ENCODE peak calls at places on chromosomes 1 and 21, in seven cellular contexts. One of them, this sample, is unnamed.

GRCh38 chr1:153649137-153649866 is 9.2 kb upstream of the SNAPIN start:
- DNase-seq in tibial nerve: no peak
- DNase-seq in hypothalamus: no peak
- DNase-seq in cardiac muscle cell: no peak
- DNase-seq in CD4-positive, alpha-beta T cell: peak; percentile 33
- DNase-seq in keratinocyte: no peak
- DNase-seq in T follicular helper cell: no peak
- DNase-seq in this sample: no peak

GRCh38 chr1:9009438-9010366 is 16.5 kb downstream of the SLC2A7 start:
- DNase-seq in tibial nerve: no peak
- DNase-seq in CD4-positive, alpha-beta T cell: no peak
- DNase-seq in cardiac muscle cell: peak; percentile 59
- DNase-seq in keratinocyte: no peak
- DNase-seq in hypothalamus: no peak
- DNase-seq in T follicular helper cell: no peak
- DNase-seq in this sample: no peak

GRCh38 chr1:227999056-227999930 is 7.5 kb upstream of the WNT3A start:
- DNase-seq in keratinocyte: no peak
- DNase-seq in tibial nerve: peak; percentile 27
- DNase-seq in hypothalamus: no peak
- DNase-seq in CD4-positive, alpha-beta T cell: peak; percentile 57
- DNase-seq in T follicular helper cell: peak; percentile 59
- DNase-seq in cardiac muscle cell: peak; percentile 83
- DNase-seq in this sample: peak; percentile 21

GRCh38 chr21:32771134-32771523 is 426 bp downstream of the PAXBP1 start:
- DNase-seq in CD4-positive, alpha-beta T cell: peak; percentile 33
- DNase-seq in cardiac muscle cell: peak; percentile 65
- DNase-seq in tibial nerve: peak; percentile 18
- DNase-seq in hypothalamus: peak; percentile 40
- DNase-seq in keratinocyte: no peak
- DNase-seq in T follicular helper cell: peak; percentile 33
- DNase-seq in this sample: peak; percentile 34

GRCh38 chr1:83546863-83547262 is 452.1 kb downstream of the TTLL7 start:
- DNase-seq in T follicular helper cell: no peak
- DNase-seq in tibial nerve: no peak
- DNase-seq in CD4-positive, alpha-beta T cell: no peak
- DNase-seq in hypothalamus: no peak
- DNase-seq in keratinocyte: no peak
- DNase-seq in cardiac muscle cell: peak; percentile 26
- DNase-seq in this sample: no peak

GRCh38 chr21:37871121-37871862 is 45.0 kb downstream of the KCNJ6 start:
- DNase-seq in hypothalamus: no peak
- DNase-seq in keratinocyte: no peak
- DNase-seq in CD4-positive, alpha-beta T cell: no peak
- DNase-seq in T follicular helper cell: no peak
- DNase-seq in cardiac muscle cell: peak; percentile 25
- DNase-seq in tibial nerve: no peak
- DNase-seq in this sample: no peak

GRCh38 chr1:24443241-24443656 is 27.6 kb downstream of the NIPAL3 start:
- DNase-seq in hypothalamus: no peak
- DNase-seq in keratinocyte: no peak
- DNase-seq in CD4-positive, alpha-beta T cell: no peak
- DNase-seq in tibial nerve: no peak
- DNase-seq in T follicular helper cell: no peak
- DNase-seq in cardiac muscle cell: peak; percentile 56
- DNase-seq in this sample: no peak

GRCh38 chr1:74571493-74571800 is 59.0 kb upstream of the LRRC53 start:
- DNase-seq in keratinocyte: no peak
- DNase-seq in cardiac muscle cell: no peak
- DNase-seq in T follicular helper cell: no peak
- DNase-seq in hypothalamus: no peak
- DNase-seq in CD4-positive, alpha-beta T cell: no peak
- DNase-seq in tibial nerve: no peak
- DNase-seq in this sample: no peak

GRCh38 chr1:103220503-103221095 is 112.3 kb upstream of the COL11A1 start:
- DNase-seq in keratinocyte: no peak
- DNase-seq in cardiac muscle cell: peak; percentile 1
- DNase-seq in hypothalamus: no peak
- DNase-seq in tibial nerve: no peak
- DNase-seq in T follicular helper cell: no peak
- DNase-seq in CD4-positive, alpha-beta T cell: no peak
- DNase-seq in this sample: no peak

GRCh38 chr1:30817548-30817947 is 60.0 kb upstream of the LAPTM5 start:
- DNase-seq in hypothalamus: no peak
- DNase-seq in tibial nerve: no peak
- DNase-seq in keratinocyte: no peak
- DNase-seq in T follicular helper cell: no peak
- DNase-seq in CD4-positive, alpha-beta T cell: no peak
- DNase-seq in cardiac muscle cell: no peak
- DNase-seq in this sample: no peak

GRCh38 chr1:246566808-246567154 is 525 bp downstream of the CNST start:
- DNase-seq in T follicular helper cell: no peak
- DNase-seq in cardiac muscle cell: no peak
- DNase-seq in tibial nerve: no peak
- DNase-seq in keratinocyte: no peak
- DNase-seq in CD4-positive, alpha-beta T cell: no peak
- DNase-seq in hypothalamus: no peak
- DNase-seq in this sample: no peak

GRCh38 chr1:24735619-24736375 is 9.4 kb upstream of the CLIC4 start:
- DNase-seq in hypothalamus: no peak
- DNase-seq in keratinocyte: no peak
- DNase-seq in CD4-positive, alpha-beta T cell: no peak
- DNase-seq in tibial nerve: no peak
- DNase-seq in T follicular helper cell: no peak
- DNase-seq in cardiac muscle cell: peak; percentile 84
- DNase-seq in this sample: no peak

GRCh38 chr1:16996845-16997244 is 14.9 kb downstream of the ATP13A2 start:
- DNase-seq in hypothalamus: no peak
- DNase-seq in tibial nerve: no peak
- DNase-seq in CD4-positive, alpha-beta T cell: no peak
- DNase-seq in T follicular helper cell: no peak
- DNase-seq in keratinocyte: no peak
- DNase-seq in cardiac muscle cell: no peak
- DNase-seq in this sample: no peak

GRCh38 chr1:159779403-159779851 is 1.3 kb upstream of the DUSP23 start:
- DNase-seq in cardiac muscle cell: peak; percentile 85
- DNase-seq in keratinocyte: no peak
- DNase-seq in tibial nerve: peak; percentile 44
- DNase-seq in hypothalamus: no peak
- DNase-seq in T follicular helper cell: no peak
- DNase-seq in CD4-positive, alpha-beta T cell: no peak
- DNase-seq in this sample: no peak

GRCh38 chr1:155970531-155971167 is 7.7 kb downstream of the ARHGEF2 start:
- DNase-seq in CD4-positive, alpha-beta T cell: no peak
- DNase-seq in hypothalamus: peak; percentile 56
- DNase-seq in keratinocyte: no peak
- DNase-seq in tibial nerve: peak; percentile 66
- DNase-seq in cardiac muscle cell: peak; percentile 78
- DNase-seq in T follicular helper cell: no peak
- DNase-seq in this sample: no peak

GRCh38 chr1:26125946-26126320 is 14.3 kb downstream of the PDIK1L start:
- DNase-seq in CD4-positive, alpha-beta T cell: no peak
- DNase-seq in tibial nerve: no peak
- DNase-seq in T follicular helper cell: no peak
- DNase-seq in cardiac muscle cell: no peak
- DNase-seq in hypothalamus: no peak
- DNase-seq in keratinocyte: no peak
- DNase-seq in this sample: no peak

GRCh38 chr1:195019385-195019784 is 1588.9 kb downstream of the KCNT2 start:
- DNase-seq in cardiac muscle cell: no peak
- DNase-seq in T follicular helper cell: no peak
- DNase-seq in CD4-positive, alpha-beta T cell: no peak
- DNase-seq in hypothalamus: no peak
- DNase-seq in keratinocyte: no peak
- DNase-seq in tibial nerve: no peak
- DNase-seq in this sample: no peak

GRCh38 chr1:234962340-234962989 is 166.2 kb downstream of the TOMM20 start:
- DNase-seq in tibial nerve: peak; percentile 57
- DNase-seq in keratinocyte: no peak
- DNase-seq in cardiac muscle cell: peak; percentile 99
- DNase-seq in CD4-positive, alpha-beta T cell: no peak
- DNase-seq in hypothalamus: no peak
- DNase-seq in T follicular helper cell: no peak
- DNase-seq in this sample: no peak

GRCh38 chr1:245169391-245169790 is 14.6 kb downstream of the KIF26B start:
- DNase-seq in T follicular helper cell: no peak
- DNase-seq in hypothalamus: no peak
- DNase-seq in CD4-positive, alpha-beta T cell: no peak
- DNase-seq in cardiac muscle cell: no peak
- DNase-seq in tibial nerve: no peak
- DNase-seq in keratinocyte: no peak
- DNase-seq in this sample: no peak

GRCh38 chr1:56255516-56256181 is 323.7 kb downstream of the PLPP3 start:
- DNase-seq in tibial nerve: peak; percentile 92
- DNase-seq in CD4-positive, alpha-beta T cell: no peak
- DNase-seq in T follicular helper cell: no peak
- DNase-seq in cardiac muscle cell: peak; percentile 96
- DNase-seq in keratinocyte: no peak
- DNase-seq in hypothalamus: no peak
- DNase-seq in this sample: no peak

GRCh38 chr1:242432491-242433095 is 91.9 kb downstream of the PLD5 start:
- DNase-seq in T follicular helper cell: no peak
- DNase-seq in cardiac muscle cell: no peak
- DNase-seq in hypothalamus: no peak
- DNase-seq in tibial nerve: no peak
- DNase-seq in keratinocyte: no peak
- DNase-seq in CD4-positive, alpha-beta T cell: no peak
- DNase-seq in this sample: no peak

GRCh38 chr1:206469933-206470691 is at the start of gene IKBKE:
- DNase-seq in cardiac muscle cell: peak; percentile 69
- DNase-seq in keratinocyte: no peak
- DNase-seq in CD4-positive, alpha-beta T cell: peak; percentile 37
- DNase-seq in tibial nerve: peak; percentile 44
- DNase-seq in hypothalamus: no peak
- DNase-seq in T follicular helper cell: peak; percentile 28
- DNase-seq in this sample: peak; percentile 25

GRCh38 chr1:12454406-12455391 is 163.3 kb downstream of the DHRS3 start:
- DNase-seq in T follicular helper cell: no peak
- DNase-seq in tibial nerve: peak; percentile 69
- DNase-seq in cardiac muscle cell: peak; percentile 82
- DNase-seq in keratinocyte: no peak
- DNase-seq in CD4-positive, alpha-beta T cell: no peak
- DNase-seq in hypothalamus: no peak
- DNase-seq in this sample: no peak

GRCh38 chr1:109993885-109994284 is 9.3 kb downstream of the AHCYL1 start:
- DNase-seq in CD4-positive, alpha-beta T cell: no peak
- DNase-seq in T follicular helper cell: no peak
- DNase-seq in keratinocyte: no peak
- DNase-seq in tibial nerve: no peak
- DNase-seq in hypothalamus: no peak
- DNase-seq in cardiac muscle cell: peak; percentile 56
- DNase-seq in this sample: no peak

GRCh38 chr1:16006552-16007485 is 2.8 kb downstream of the SRARP start:
- DNase-seq in tibial nerve: no peak
- DNase-seq in CD4-positive, alpha-beta T cell: no peak
- DNase-seq in cardiac muscle cell: peak; percentile 40
- DNase-seq in hypothalamus: no peak
- DNase-seq in keratinocyte: peak; percentile 69
- DNase-seq in T follicular helper cell: no peak
- DNase-seq in this sample: no peak

GRCh38 chr1:178768423-178768822 is 43.4 kb downstream of the RALGPS2 start:
- DNase-seq in keratinocyte: no peak
- DNase-seq in cardiac muscle cell: peak; percentile 62
- DNase-seq in T follicular helper cell: no peak
- DNase-seq in CD4-positive, alpha-beta T cell: no peak
- DNase-seq in tibial nerve: no peak
- DNase-seq in hypothalamus: no peak
- DNase-seq in this sample: no peak

This sample was measured in T-helper 22 cell.